ENCODE peak calls at places on chromosomes 3 and 15, in eight cellular contexts. E is CD14-positive monocyte; D is substantia nigra; C is Jurkat, Clone E6-1; Y is AG10803; O is HTR-8/SVneo; N is T-helper 9 cell; A is stimulated activated CD8-positive, alpha-beta memory T cell treated with anti-CD3 and anti-CD28 coated beads, Interleukin-7, amount 100 ng/mL, for 24 hours. W is an unnamed sample.

GRCh38 chr15:62858343-62858742 is 184.2 kb upstream of the TPM1 start:
- DNase-seq in A (no peak), N (no peak), D (no peak), O (no peak), Y (no peak), C (no peak), E (no peak), W (no peak)

GRCh38 chr3:54814224-54814623 is 113.6 kb downstream of the LRTM1 start:
- DNase-seq in E (no peak), Y (no peak), D (no peak), A (no peak), O (no peak), N (no peak), C (no peak), W (no peak)

GRCh38 chr3:120348065-120348980 is 831 bp downstream of the LRRC58 start:
- DNase-seq in C (peak), N (peak), D (no peak), O (peak), E (no peak), Y (peak), A (peak), W (peak)

GRCh38 chr3:127247292-127247691 is 40.6 kb downstream of the PRR20G start:
- DNase-seq in D (no peak), Y (no peak), C (no peak), O (no peak), N (no peak), A (no peak), E (no peak), W (no peak)

GRCh38 chr3:88180398-88180999 is 30.7 kb downstream of the C3orf38 start:
- DNase-seq in N (no peak), A (no peak), C (peak), D (no peak), Y (peak), O (peak), E (no peak), W (no peak)

GRCh38 chr15:45253330-45253729 is 1.3 kb downstream of the SLC28A2 start:
- DNase-seq in A (no peak), O (no peak), Y (no peak), N (no peak), C (no peak), E (no peak), D (no peak), W (no peak)

GRCh38 chr3:126057547-126057819 is 26.4 kb downstream of the SLC41A3 start:
- DNase-seq in E (no peak), O (no peak), N (no peak), Y (no peak), C (no peak), D (no peak), A (no peak), W (no peak)

GRCh38 chr3:71583569-71584215 is at the start of gene FOXP1:
- DNase-seq in O (no peak), A (peak), D (peak), C (peak), E (peak), Y (peak), N (peak), W (peak)

GRCh38 chr3:3170998-3171397 is 8.5 kb downstream of the CRBN start:
- DNase-seq in A (no peak), O (no peak), D (no peak), C (peak), E (no peak), Y (peak), N (no peak), W (no peak)

GRCh38 chr3:48268381-48268935 is 27.6 kb downstream of the ZNF589 start:
- DNase-seq in C (no peak), Y (no peak), D (no peak), A (peak), O (no peak), N (peak), E (no peak), W (peak)

GRCh38 chr15:40567111-40567510 is 2.0 kb upstream of the RPUSD2 start:
- DNase-seq in N (no peak), O (no peak), Y (no peak), E (no peak), A (no peak), C (no peak), D (no peak), W (no peak)

GRCh38 chr3:35727179-35727578 is 87.9 kb downstream of the ARPP21 start:
- DNase-seq in D (no peak), C (no peak), E (no peak), A (no peak), O (no peak), N (no peak), Y (no peak), W (no peak)

GRCh38 chr15:87345955-87346354 is 910.6 kb downstream of the NTRK3 start:
- DNase-seq in D (no peak), E (no peak), N (no peak), Y (no peak), A (no peak), O (no peak), C (no peak), W (no peak)

GRCh38 chr3:132787616-132788015 is 65.4 kb upstream of the NPHP3 start:
- DNase-seq in O (no peak), D (no peak), A (no peak), N (no peak), C (no peak), Y (peak), E (no peak), W (no peak)

GRCh38 chr3:127489357-127489756 is 101.2 kb downstream of the TPRA1 start:
- DNase-seq in N (no peak), E (no peak), A (no peak), D (no peak), C (no peak), Y (no peak), O (no peak), W (no peak)

GRCh38 chr3:28982906-28983305 is 298.0 kb upstream of the RBMS3 start:
- DNase-seq in O (no peak), N (no peak), Y (no peak), C (no peak), A (no peak), E (no peak), D (no peak), W (no peak)

GRCh38 chr3:178856804-178857203 is 214.8 kb downstream of the ZMAT3 start:
- DNase-seq in C (no peak), Y (no peak), E (no peak), D (no peak), A (no peak), O (no peak), N (no peak), W (no peak)

GRCh38 chr3:12229144-12229871 is 59.6 kb upstream of the PPARG start:
- DNase-seq in D (no peak), O (no peak), C (no peak), Y (no peak), N (no peak), E (no peak), A (no peak), W (no peak)

GRCh38 chr15:41115652-41116115 is 396 bp downstream of the INO80 start:
- DNase-seq in N (peak), Y (peak), E (peak), O (peak), C (peak), D (peak), A (peak), W (peak)

GRCh38 chr15:101538177-101538576 is 48.7 kb upstream of the PCSK6 start:
- DNase-seq in A (no peak), E (no peak), Y (no peak), C (no peak), D (no peak), O (no peak), N (no peak), W (no peak)

GRCh38 chr15:58903232-58903631 is 30.2 kb downstream of the SLTM start:
- DNase-seq in A (no peak), C (no peak), D (no peak), E (no peak), Y (peak), O (no peak), N (no peak), W (no peak)

W was measured in effector memory CD4-positive, alpha-beta T cell.